ENCODE peak calls at places on chromosomes 16 and 17, in eight cellular contexts. K is heart left ventricle, V is cardiac muscle cell, F is uterus, O is AG10803, G is fibroblast of pulmonary artery, D is GM06990, B is tibial artery. T is an unnamed sample.

GRCh38 chr16:1938910-1939309 is 4.1 kb downstream of the MSRB1 start:
- DNase-seq in D (no peak), V (no peak), K (no peak), O (no peak), B (no peak), G (no peak), F (no peak), T (no peak)

GRCh38 chr16:85704900-85705846 is 16.4 kb upstream of the GINS2 start:
- DNase-seq in G (no peak), V (no peak), K (no peak), D (no peak), B (no peak), O (no peak), F (no peak), T (no peak)

GRCh38 chr17:50922739-50923405 is 56.7 kb upstream of the TOB1 start:
- DNase-seq in V (no peak), F (no peak), B (no peak), O (no peak), K (no peak), G (no peak), D (no peak), T (no peak)

GRCh38 chr17:17771498-17772201 is 65.1 kb downstream of the SREBF1 start:
- DNase-seq in K (no peak), G (no peak), O (no peak), D (no peak), B (no peak), V (no peak), F (no peak), T (no peak)

GRCh38 chr17:29573558-29573870 is 5.0 kb downstream of the TP53I13 start:
- DNase-seq in K (peak; percentile 17), F (no peak), V (no peak), B (peak; percentile 66), D (no peak), O (no peak), G (no peak), T (no peak)

GRCh38 chr16:3953728-3954410 is 73.4 kb upstream of the CREBBP start:
- DNase-seq in K (no peak), F (no peak), O (no peak), G (no peak), D (no peak), V (no peak), B (peak; percentile 60), T (no peak)

GRCh38 chr17:50972579-50972978 is 106.4 kb upstream of the TOB1 start:
- DNase-seq in D (no peak), G (no peak), V (no peak), K (no peak), O (no peak), F (no peak), B (no peak), T (no peak)

GRCh38 chr17:45929344-45929743 is 35.0 kb downstream of the MAPT start:
- DNase-seq in B (no peak), K (no peak), F (no peak), G (no peak), V (no peak), D (no peak), O (no peak), T (no peak)

GRCh38 chr17:40542562-40543411 is 22.5 kb downstream of the CCR7 start:
- DNase-seq in G (peak; percentile 99), B (peak; percentile 95), F (peak; percentile 97), V (no peak), O (peak; percentile 97), K (peak; percentile 83), D (no peak), T (peak; percentile 99)

GRCh38 chr16:70653406-70653805 is 7.0 kb downstream of the IL34 start:
- DNase-seq in V (no peak), K (no peak), O (no peak), F (no peak), G (no peak), B (no peak), D (no peak), T (no peak)

GRCh38 chr16:70656065-70656711 is 9.8 kb downstream of the IL34 start:
- DNase-seq in V (no peak), D (no peak), O (no peak), K (no peak), B (no peak), G (no peak), F (no peak), T (no peak)

GRCh38 chr16:70652322-70652721 is 6.0 kb downstream of the IL34 start:
- DNase-seq in V (no peak), B (no peak), F (no peak), D (no peak), O (no peak), K (no peak), G (peak; percentile 8), T (no peak)

GRCh38 chr16:70651524-70651923 is 5.2 kb downstream of the IL34 start:
- DNase-seq in O (no peak), F (no peak), K (no peak), D (no peak), G (no peak), V (no peak), B (no peak), T (peak; percentile 29)

DNA sequence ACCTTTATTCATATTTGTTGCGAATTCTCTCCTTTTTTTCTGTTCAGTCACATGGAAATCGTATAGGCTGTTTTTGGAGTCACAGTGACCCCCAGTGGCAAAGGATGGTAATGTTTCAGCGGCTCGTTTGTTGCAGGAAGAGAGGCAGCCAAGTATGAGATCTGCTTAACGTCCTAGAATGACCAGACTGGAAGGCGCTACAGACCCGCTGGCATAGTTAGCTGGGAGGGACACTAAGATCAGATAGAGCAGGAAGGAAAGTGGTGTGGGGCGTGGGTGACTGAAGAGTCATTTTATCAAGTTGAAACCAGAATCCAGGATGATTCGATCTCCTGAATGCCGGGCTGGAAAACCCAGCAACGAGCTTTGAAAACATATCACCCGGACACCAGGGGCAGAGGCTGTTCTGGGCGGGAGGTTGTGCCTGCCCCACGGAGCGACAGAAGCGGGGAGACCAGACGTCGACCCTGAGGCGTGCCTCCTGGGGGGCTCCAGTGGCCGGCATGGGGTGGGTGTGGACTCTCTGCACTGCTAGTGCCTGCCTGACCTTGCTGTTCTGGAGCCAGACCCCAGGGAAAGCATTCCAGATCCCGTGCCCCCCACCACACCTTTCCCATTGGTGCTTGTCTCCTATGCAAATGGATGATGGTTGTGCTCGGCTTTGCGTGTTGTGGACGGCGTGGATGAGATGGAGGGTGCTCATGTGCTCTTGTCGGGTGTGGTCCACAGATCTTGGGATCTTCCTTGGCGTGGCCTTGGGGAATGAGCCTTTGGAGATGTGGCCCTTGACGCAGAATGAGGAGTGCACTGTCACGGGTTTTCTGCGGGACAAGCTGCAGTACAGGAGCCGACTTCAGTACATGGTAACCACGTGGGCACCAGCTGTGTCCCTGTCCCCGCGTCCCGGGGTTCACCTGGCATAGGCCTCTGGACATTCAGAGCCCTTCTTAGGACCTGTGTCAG is 7.7 kb downstream of the IL34 start:
- DNase-seq in V (peak; percentile 79), D (no peak), K (peak; percentile 80), B (peak; percentile 91), O (peak; percentile 77), F (peak; percentile 87), G (peak; percentile 90), T (peak; percentile 84)
- H3K4me3 ChIP-seq in V (no peak overlapping the region), D (no peak overlapping the region), K (peak overlapping the region; percentile 13), B (peak overlapping the region; percentile 17), O (peak overlapping the region; percentile 53), F (no peak overlapping the region), G (peak overlapping the region; percentile 38), T (peak overlapping the region; percentile 48)

DNA sequence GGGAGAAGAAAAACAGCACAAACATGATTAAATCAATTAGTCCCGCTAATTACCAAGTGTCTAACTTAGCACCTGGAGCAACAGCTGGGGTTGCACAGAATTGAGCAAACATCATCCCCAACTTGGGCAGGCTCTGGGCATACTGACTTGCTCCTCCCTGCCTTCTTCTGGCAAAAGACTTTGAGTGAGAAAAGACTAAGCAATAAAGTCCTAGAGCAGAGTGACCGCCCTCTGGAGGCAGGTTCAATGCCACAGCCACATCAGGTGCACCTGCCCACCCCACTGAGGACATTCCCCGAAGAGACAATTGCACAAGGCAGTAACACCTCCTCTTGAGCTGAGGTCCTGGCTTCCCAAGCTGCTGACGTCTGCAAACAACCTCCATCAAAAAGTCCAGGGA is 358.3 kb downstream of the SOX9 start:
- DNase-seq in V (no peak), B (no peak), O (no peak), D (no peak), K (no peak), F (no peak), G (no peak), T (no peak)
- TF ChIP-seq CTCF in V (no peak), B (no peak), O (no peak), D (peak; percentile 39), K (no peak), F (no peak), G (no peak), T (no peak)

GRCh38 chr16:68233835-68234187 is 2.1 kb downstream of the ESRP2 start:
- DNase-seq in O (peak; percentile 15), V (no peak), D (no peak), K (no peak), F (no peak), G (no peak), B (peak; percentile 62), T (no peak)

GRCh38 chr16:68232335-68232734 is 3.6 kb downstream of the ESRP2 start:
- DNase-seq in B (peak; percentile 64), O (no peak), K (no peak), D (no peak), F (no peak), G (no peak), V (no peak), T (no peak)

GRCh38 chr16:68234188-68235104 is 1.5 kb downstream of the ESRP2 start:
- DNase-seq in K (no peak), D (no peak), B (peak; percentile 75), F (no peak), O (no peak), V (no peak), G (no peak), T (no peak)

GRCh38 chr16:68231384-68232136 is 4.4 kb downstream of the ESRP2 start:
- DNase-seq in K (no peak), D (no peak), B (peak; percentile 66), G (no peak), V (no peak), F (no peak), O (no peak), T (no peak)

GRCh38 chr16:68233085-68233834 is 2.7 kb downstream of the ESRP2 start:
- DNase-seq in K (no peak), B (no peak), V (no peak), O (no peak), F (no peak), G (no peak), D (no peak), T (no peak)
- H3K4me3 ChIP-seq in K (no peak overlapping the region), B (no peak overlapping the region), V (no peak overlapping the region), O (no peak overlapping the region), F (no peak overlapping the region), G (no peak overlapping the region), D (no peak overlapping the region), T (no peak overlapping the region)

GRCh38 chr17:61578645-61579044 is 12.4 kb downstream of the NACA2 start:
- DNase-seq in F (no peak), G (no peak), V (no peak), B (no peak), O (no peak), D (no peak), K (no peak), T (no peak)

GRCh38 chr17:61575983-61576382 is 15.0 kb downstream of the NACA2 start:
- DNase-seq in D (no peak), F (no peak), G (no peak), O (no peak), B (no peak), K (no peak), V (no peak), T (no peak)

GRCh38 chr17:61571624-61572023 is 19.4 kb downstream of the NACA2 start:
- DNase-seq in O (no peak), V (no peak), F (no peak), G (no peak), B (no peak), K (no peak), D (no peak), T (no peak)

GRCh38 chr17:61575352-61575975 is 15.6 kb downstream of the NACA2 start:
- DNase-seq in G (no peak), O (no peak), K (no peak), B (no peak), D (no peak), V (no peak), F (no peak), T (peak; percentile 11)

GRCh38 chr17:61574542-61575351 is 16.3 kb downstream of the NACA2 start:
- DNase-seq in O (peak; percentile 47), F (no peak), D (no peak), G (peak; percentile 41), B (no peak), K (no peak), V (peak; percentile 54), T (peak; percentile 47)
- TF ChIP-seq CTCF in O (peak; percentile 45), F (no peak), D (no peak), G (peak; percentile 27), B (no peak), K (no peak), V (peak; percentile 22), T (peak; percentile 26)

T was measured in fibroblast of mammary gland.